ENCODE peak calls at places on chromosomes 5 and 9, in five cellular contexts. One of them, this sample, is unnamed.

GRCh38 chr9:134593286-134593685 is 48.3 kb upstream of the COL5A1 start:
- DNase-seq in HEK293T: no peak
- DNase-seq in HepG2: no peak
- DNase-seq in GM12878: no peak
- DNase-seq in H1: no peak
- DNase-seq in this sample: no peak

GRCh38 chr5:78526049-78526525 is 122.5 kb downstream of the LHFPL2 start:
- DNase-seq in HEK293T: no peak
- DNase-seq in HepG2: no peak
- DNase-seq in GM12878: peak
- DNase-seq in H1: no peak
- DNase-seq in this sample: no peak

GRCh38 chr5:176639981-176640380 is 7.3 kb upstream of the TSPAN17 start:
- DNase-seq in HEK293T: no peak
- DNase-seq in HepG2: no peak
- DNase-seq in GM12878: no peak
- DNase-seq in H1: no peak
- DNase-seq in this sample: no peak

GRCh38 chr5:148820778-148821395 is 5.5 kb upstream of the ADRB2 start:
- DNase-seq in HEK293T: no peak
- DNase-seq in HepG2: peak
- DNase-seq in GM12878: no peak
- DNase-seq in H1: no peak
- DNase-seq in this sample: no peak

GRCh38 chr5:81187885-81188284 is 45.2 kb upstream of the CKMT2 start:
- DNase-seq in HEK293T: no peak
- DNase-seq in HepG2: no peak
- DNase-seq in GM12878: no peak
- DNase-seq in H1: no peak
- DNase-seq in this sample: no peak

GRCh38 chr5:22850981-22851380 is 2.2 kb downstream of the CDH12 start:
- DNase-seq in HEK293T: no peak
- DNase-seq in HepG2: no peak
- DNase-seq in GM12878: no peak
- DNase-seq in H1: no peak
- DNase-seq in this sample: no peak

GRCh38 chr5:170110403-170111087 is 4.8 kb downstream of the FOXI1 start:
- DNase-seq in HEK293T: no peak
- DNase-seq in HepG2: no peak
- DNase-seq in GM12878: no peak
- DNase-seq in H1: no peak
- DNase-seq in this sample: no peak

GRCh38 chr5:50969207-50970145 is 303.0 kb downstream of the PARP8 start:
- DNase-seq in HEK293T: no peak
- DNase-seq in HepG2: no peak
- DNase-seq in GM12878: no peak
- DNase-seq in H1: no peak
- DNase-seq in this sample: no peak

GRCh38 chr9:122445155-122445749 is 32.5 kb downstream of the OR1J1 start:
- DNase-seq in HEK293T: no peak
- DNase-seq in HepG2: no peak
- DNase-seq in GM12878: no peak
- DNase-seq in H1: no peak
- DNase-seq in this sample: no peak

GRCh38 chr5:149264432-149265069 is 7.1 kb upstream of the AFAP1L1 start:
- DNase-seq in HEK293T: peak
- DNase-seq in HepG2: peak
- DNase-seq in GM12878: no peak
- DNase-seq in H1: peak
- DNase-seq in this sample: no peak

GRCh38 chr5:164357405-164358033 is 852.1 kb downstream of the MAT2B start:
- DNase-seq in HEK293T: no peak
- DNase-seq in HepG2: no peak
- DNase-seq in GM12878: no peak
- DNase-seq in H1: no peak
- DNase-seq in this sample: no peak

GRCh38 chr5:172904643-172905345 is 54.4 kb upstream of the RPL26L1 start:
- DNase-seq in HEK293T: no peak
- DNase-seq in HepG2: peak
- DNase-seq in GM12878: no peak
- DNase-seq in H1: no peak
- DNase-seq in this sample: no peak

GRCh38 chr5:151130922-151131891 is 26.4 kb downstream of the ANXA6 start:
- DNase-seq in HEK293T: no peak
- DNase-seq in HepG2: no peak
- DNase-seq in GM12878: no peak
- DNase-seq in H1: no peak
- DNase-seq in this sample: no peak

GRCh38 chr5:45847877-45848276 is 151.7 kb upstream of the HCN1 start:
- DNase-seq in HEK293T: no peak
- DNase-seq in HepG2: no peak
- DNase-seq in GM12878: no peak
- DNase-seq in H1: no peak
- DNase-seq in this sample: peak

GRCh38 chr5:33148076-33148501 is 292.7 kb upstream of the TARS1 start:
- DNase-seq in HEK293T: no peak
- DNase-seq in HepG2: peak
- DNase-seq in GM12878: no peak
- DNase-seq in H1: no peak
- DNase-seq in this sample: no peak

GRCh38 chr5:108619815-108620214 is 127.9 kb upstream of the FER start:
- DNase-seq in HEK293T: no peak
- DNase-seq in HepG2: no peak
- DNase-seq in GM12878: no peak
- DNase-seq in H1: no peak
- DNase-seq in this sample: no peak

GRCh38 chr9:121748727-121749546 is 97.5 kb downstream of the DAB2IP start:
- DNase-seq in HEK293T: no peak
- DNase-seq in HepG2: peak
- DNase-seq in GM12878: no peak
- DNase-seq in H1: no peak
- DNase-seq in this sample: no peak

GRCh38 chr9:92724528-92725265 is 39.9 kb downstream of the BICD2 start:
- DNase-seq in HEK293T: no peak
- DNase-seq in HepG2: no peak
- DNase-seq in GM12878: no peak
- DNase-seq in H1: no peak
- DNase-seq in this sample: no peak

GRCh38 chr5:132479073-132479811 is 11.3 kb downstream of the IRF1 start:
- DNase-seq in HEK293T: no peak
- DNase-seq in HepG2: no peak
- DNase-seq in GM12878: no peak
- DNase-seq in H1: no peak
- DNase-seq in this sample: no peak

GRCh38 chr9:134191455-134192209 is 27.3 kb upstream of the RNU6ATAC start:
- DNase-seq in HEK293T: no peak
- DNase-seq in HepG2: no peak
- DNase-seq in GM12878: no peak
- DNase-seq in H1: no peak
- DNase-seq in this sample: no peak

GRCh38 chr5:157744055-157745011 is 821 bp downstream of the LSM11 start:
- DNase-seq in HEK293T: peak
- DNase-seq in HepG2: no peak
- DNase-seq in GM12878: no peak
- DNase-seq in H1: no peak
- DNase-seq in this sample: no peak

GRCh38 chr9:12818431-12819000 is 43.7 kb downstream of the LURAP1L start:
- DNase-seq in HEK293T: no peak
- DNase-seq in HepG2: no peak
- DNase-seq in GM12878: no peak
- DNase-seq in H1: no peak
- DNase-seq in this sample: no peak

GRCh38 chr5:82586597-82586996 is 308.4 kb upstream of the RPS23 start:
- DNase-seq in HEK293T: no peak
- DNase-seq in HepG2: no peak
- DNase-seq in GM12878: no peak
- DNase-seq in H1: no peak
- DNase-seq in this sample: no peak

GRCh38 chr5:172733179-172733973 is 37.6 kb downstream of the DUSP1 start:
- DNase-seq in HEK293T: no peak
- DNase-seq in HepG2: peak
- DNase-seq in GM12878: no peak
- DNase-seq in H1: no peak
- DNase-seq in this sample: no peak

GRCh38 chr9:3868466-3868865 is 342.7 kb upstream of the RFX3 start:
- DNase-seq in HEK293T: no peak
- DNase-seq in HepG2: no peak
- DNase-seq in GM12878: no peak
- DNase-seq in H1: no peak
- DNase-seq in this sample: no peak

GRCh38 chr5:130720355-130720754 is 444.7 kb downstream of the HINT1 start:
- DNase-seq in HEK293T: peak
- DNase-seq in HepG2: peak
- DNase-seq in GM12878: no peak
- DNase-seq in H1: no peak
- DNase-seq in this sample: peak

GRCh38 chr5:71887680-71888079 is 168.6 kb downstream of the CARTPT start:
- DNase-seq in HEK293T: peak
- DNase-seq in HepG2: peak
- DNase-seq in GM12878: peak
- DNase-seq in H1: no peak
- DNase-seq in this sample: peak

GRCh38 chr9:1916676-1917075 is 98.5 kb upstream of the SMARCA2 start:
- DNase-seq in HEK293T: no peak
- DNase-seq in HepG2: no peak
- DNase-seq in GM12878: no peak
- DNase-seq in H1: no peak
- DNase-seq in this sample: no peak

GRCh38 chr5:79418276-79418675 is 95.7 kb downstream of the HOMER1 start:
- DNase-seq in HEK293T: no peak
- DNase-seq in HepG2: no peak
- DNase-seq in GM12878: no peak
- DNase-seq in H1: no peak
- DNase-seq in this sample: no peak

GRCh38 chr9:134165357-134166315 is 1.3 kb upstream of the RNU6ATAC start:
- DNase-seq in HEK293T: no peak
- DNase-seq in HepG2: no peak
- DNase-seq in GM12878: no peak
- DNase-seq in H1: no peak
- DNase-seq in this sample: no peak

GRCh38 chr9:22160235-22160634 is 151.1 kb upstream of the CDKN2B start:
- DNase-seq in HEK293T: no peak
- DNase-seq in HepG2: no peak
- DNase-seq in GM12878: no peak
- DNase-seq in H1: no peak
- DNase-seq in this sample: no peak

GRCh38 chr9:130893250-130894101 is 3.1 kb downstream of the QRFP start:
- DNase-seq in HEK293T: no peak
- DNase-seq in HepG2: no peak
- DNase-seq in GM12878: no peak
- DNase-seq in H1: no peak
- DNase-seq in this sample: no peak

GRCh38 chr5:128093368-128093767 is 9.8 kb downstream of the SLC12A2 start:
- DNase-seq in HEK293T: no peak
- DNase-seq in HepG2: no peak
- DNase-seq in GM12878: no peak
- DNase-seq in H1: no peak
- DNase-seq in this sample: no peak

GRCh38 chr5:19547640-19548039 is 440.4 kb downstream of the CDH18 start:
- DNase-seq in HEK293T: no peak
- DNase-seq in HepG2: no peak
- DNase-seq in GM12878: no peak
- DNase-seq in H1: no peak
- DNase-seq in this sample: no peak

GRCh38 chr9:37495571-37495970 is 9.8 kb downstream of the POLR1E start:
- DNase-seq in HEK293T: no peak
- DNase-seq in HepG2: no peak
- DNase-seq in GM12878: no peak
- DNase-seq in H1: no peak
- DNase-seq in this sample: no peak
- TF ChIP-seq SUZ12 in HEK293T: no peak
- TF ChIP-seq SUZ12 in HepG2: no peak
- TF ChIP-seq SUZ12 in GM12878: no peak
- TF ChIP-seq SUZ12 in H1: no peak
- TF ChIP-seq SUZ12 in this sample: no peak

DNA sequence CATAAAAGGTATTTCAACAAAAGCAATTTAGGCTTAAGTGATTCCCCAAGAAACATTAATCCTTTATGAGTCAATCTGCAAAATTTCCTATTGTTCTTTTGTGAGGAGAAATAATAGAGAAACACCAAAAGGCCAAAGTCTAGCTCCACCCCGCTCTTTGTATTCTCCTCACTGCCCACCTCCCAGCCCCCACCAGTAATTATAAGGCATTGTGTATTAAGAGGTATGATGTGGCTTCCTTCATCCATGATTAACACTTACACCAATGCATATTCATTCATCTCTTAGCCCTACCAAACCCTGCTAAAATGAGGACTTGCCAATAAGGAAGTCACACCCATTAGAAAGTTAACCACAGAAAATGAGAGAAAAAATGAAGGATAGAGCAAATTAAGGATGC is 105.3 kb upstream of the SPATA31D4 start:
- DNase-seq in HEK293T: no peak
- DNase-seq in HepG2: no peak
- DNase-seq in GM12878: no peak
- DNase-seq in H1: no peak
- DNase-seq in this sample: no peak
- TF ChIP-seq SUZ12 in HEK293T: no peak
- TF ChIP-seq SUZ12 in HepG2: no peak
- TF ChIP-seq SUZ12 in GM12878: no peak
- TF ChIP-seq SUZ12 in H1: no peak
- TF ChIP-seq SUZ12 in this sample: no peak

GRCh38 chr5:113140837-113141661 is 164.5 kb downstream of the DCP2 start:
- DNase-seq in HEK293T: no peak
- DNase-seq in HepG2: no peak
- DNase-seq in GM12878: no peak
- DNase-seq in H1: no peak
- DNase-seq in this sample: no peak
- TF ChIP-seq SUZ12 in HEK293T: no peak
- TF ChIP-seq SUZ12 in HepG2: no peak
- TF ChIP-seq SUZ12 in GM12878: no peak
- TF ChIP-seq SUZ12 in H1: no peak
- TF ChIP-seq SUZ12 in this sample: no peak

GRCh38 chr5:25863811-25864210 is 1174.6 kb downstream of the CDH9 start:
- DNase-seq in HEK293T: no peak
- DNase-seq in HepG2: no peak
- DNase-seq in GM12878: no peak
- DNase-seq in H1: no peak
- DNase-seq in this sample: no peak

GRCh38 chr5:25858019-25858418 is 1180.4 kb downstream of the CDH9 start:
- DNase-seq in HEK293T: peak
- DNase-seq in HepG2: no peak
- DNase-seq in GM12878: no peak
- DNase-seq in H1: peak
- DNase-seq in this sample: peak

DNA sequence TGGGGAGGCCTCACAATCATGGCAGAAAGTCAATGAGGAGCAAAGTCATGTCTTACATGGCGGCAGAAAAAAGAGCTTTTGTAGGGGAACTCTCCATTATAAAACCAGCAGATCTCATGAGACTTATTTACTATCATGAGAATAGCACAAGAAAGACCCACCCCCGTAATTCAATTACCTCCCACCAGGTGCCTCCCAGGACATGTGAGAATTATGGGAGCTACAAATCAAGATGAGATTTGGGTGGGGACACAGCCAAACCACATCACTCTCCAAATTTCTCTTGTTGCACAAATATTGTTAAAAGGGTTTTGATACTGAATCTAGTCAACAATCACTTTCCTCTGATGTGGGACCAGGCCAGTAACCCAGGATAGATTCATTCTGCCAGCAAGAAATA is 1176.1 kb downstream of the CDH9 start:
- DNase-seq in HEK293T: no peak
- DNase-seq in HepG2: no peak
- DNase-seq in GM12878: no peak
- DNase-seq in H1: no peak
- DNase-seq in this sample: no peak
- TF ChIP-seq SUZ12 in HEK293T: no peak
- TF ChIP-seq SUZ12 in HepG2: no peak
- TF ChIP-seq SUZ12 in GM12878: no peak
- TF ChIP-seq SUZ12 in H1: no peak
- TF ChIP-seq SUZ12 in this sample: no peak

This sample was measured in NT2/D1.